ENCODE peak calls at places on chromosomes 1 and 21, in seven cellular contexts. R is HCT116; N is CD8-positive, alpha-beta T cell; P is ascending aorta; B is tibial nerve; W is small intestine; H is cardiac muscle cell. A is an unnamed sample. For H3K36me3, the result is how much of the 10 kb centered on the place peaks cover.

GRCh38 chr1:43358121-43358745 is 548 bp upstream of the CDC20 start:
- DNase-seq in R (peak), N (no peak), P (no peak), B (no peak), W (peak), H (peak), A (peak)

GRCh38 chr1:149843302-149844041 is 55.9 kb upstream of the BOLA1 start:
- DNase-seq in R (no peak), N (no peak), P (no peak), B (no peak), W (peak), H (peak), A (peak)

GRCh38 chr1:1259119-1259488 is 12.6 kb upstream of the C1QTNF12 start:
- DNase-seq in R (no peak), N (no peak), P (no peak), B (no peak), W (no peak), H (no peak), A (no peak)

GRCh38 chr1:153929981-153930948 is 7.5 kb upstream of the GATAD2B start:
- DNase-seq in R (no peak), N (no peak), P (no peak), B (no peak), W (no peak), H (no peak), A (no peak)

GRCh38 chr1:21783679-21784603 is 992 bp upstream of the USP48 start:
- DNase-seq in R (no peak), N (no peak), P (no peak), B (no peak), W (no peak), H (peak), A (no peak)

GRCh38 chr1:38431669-38432376 is 385.2 kb upstream of the POU3F1 start:
- DNase-seq in R (no peak), N (no peak), P (no peak), B (no peak), W (no peak), H (no peak), A (no peak)

GRCh38 chr21:45310446-45310845 is 22.8 kb upstream of the POFUT2 start:
- DNase-seq in R (no peak), N (no peak), P (peak), B (no peak), W (no peak), H (no peak), A (no peak)

GRCh38 chr1:221392453-221392852 is 349.4 kb downstream of the DUSP10 start:
- DNase-seq in R (no peak), N (no peak), P (no peak), B (peak), W (no peak), H (no peak), A (no peak)

GRCh38 chr1:114154963-114155322 is 1.3 kb upstream of the SYT6 start:
- DNase-seq in R (no peak), N (no peak), P (no peak), B (no peak), W (no peak), H (peak), A (no peak)

GRCh38 chr1:51875291-51875772 is 3.2 kb downstream of the NRDC start:
- DNase-seq in R (no peak), N (no peak), P (no peak), B (no peak), W (no peak), H (no peak), A (no peak)

GRCh38 chr1:212982430-212983152 is 32.2 kb downstream of the VASH2 start:
- DNase-seq in R (no peak), N (no peak), P (no peak), B (no peak), W (no peak), H (no peak), A (no peak)

GRCh38 chr1:213980906-213981305 is 6.9 kb upstream of the PROX1 start:
- DNase-seq in R (no peak), N (no peak), P (no peak), B (no peak), W (no peak), H (no peak), A (no peak)

GRCh38 chr21:35768187-35768586 is 292.1 kb downstream of the SETD4 start:
- DNase-seq in R (no peak), N (no peak), P (no peak), B (peak), W (no peak), H (no peak), A (no peak)

GRCh38 chr1:88179943-88180342 is 504.1 kb upstream of the PKN2 start:
- DNase-seq in R (no peak), N (no peak), P (no peak), B (no peak), W (no peak), H (no peak), A (no peak)

GRCh38 chr1:53608071-53608470 is 130.9 kb downstream of the GLIS1 start:
- DNase-seq in R (no peak), N (no peak), P (no peak), B (no peak), W (no peak), H (no peak), A (no peak)

GRCh38 chr21:44549525-44550211 is 1.6 kb downstream of the KRTAP10-2 start:
- DNase-seq in R (no peak), N (no peak), P (no peak), B (no peak), W (no peak), H (no peak), A (no peak)

GRCh38 chr1:205339197-205339702 is 17.5 kb downstream of the KLHDC8A start:
- DNase-seq in R (no peak), N (no peak), P (no peak), B (no peak), W (no peak), H (no peak), A (no peak)
- H3K36me3 ChIP-seq in R (under half), N (under half), P (under half), B (under half), W (under half), H (under half), A (under half)

DNA sequence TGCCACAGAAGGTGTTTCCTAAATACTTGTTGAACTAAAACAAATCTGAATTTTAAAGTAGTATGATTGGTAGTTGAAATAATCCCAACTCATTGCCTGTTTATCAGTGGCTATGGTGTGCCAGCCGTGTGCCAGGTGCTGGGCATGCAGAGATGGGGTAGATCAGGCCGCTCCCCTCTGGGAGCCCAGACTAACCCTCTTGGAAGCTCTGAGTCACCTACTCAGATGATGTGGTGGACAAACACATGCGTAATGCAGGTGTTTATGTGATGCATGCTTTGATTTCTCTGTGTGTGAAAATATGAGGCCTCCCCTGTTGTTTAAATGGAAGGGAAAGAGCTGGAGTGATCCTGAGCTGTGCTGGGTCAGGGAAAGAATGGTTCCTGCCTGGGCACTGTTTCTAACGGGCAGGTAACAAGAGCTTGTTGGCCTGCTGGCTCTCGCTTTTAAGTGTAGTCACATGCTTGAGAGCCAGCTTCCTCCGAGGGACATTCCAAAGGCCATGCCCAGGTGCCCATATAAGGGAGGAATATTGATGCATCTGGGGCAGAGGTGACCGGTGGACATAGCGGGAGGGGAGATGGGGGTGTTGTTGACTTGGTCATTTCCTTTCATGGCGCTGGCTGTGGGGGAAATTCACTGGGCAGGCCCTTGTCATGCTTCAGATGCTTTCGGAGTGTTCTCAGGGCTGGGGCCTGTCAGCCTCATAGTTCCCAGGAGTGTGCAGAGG is 10.2 kb downstream of the MFN2 start:
- DNase-seq in R (no peak), N (no peak), P (no peak), B (no peak), W (no peak), H (peak), A (no peak)
- H3K36me3 ChIP-seq in R (under half), N (under half), P (half or more), B (under half), W (under half), H (under half), A (under half)

DNA sequence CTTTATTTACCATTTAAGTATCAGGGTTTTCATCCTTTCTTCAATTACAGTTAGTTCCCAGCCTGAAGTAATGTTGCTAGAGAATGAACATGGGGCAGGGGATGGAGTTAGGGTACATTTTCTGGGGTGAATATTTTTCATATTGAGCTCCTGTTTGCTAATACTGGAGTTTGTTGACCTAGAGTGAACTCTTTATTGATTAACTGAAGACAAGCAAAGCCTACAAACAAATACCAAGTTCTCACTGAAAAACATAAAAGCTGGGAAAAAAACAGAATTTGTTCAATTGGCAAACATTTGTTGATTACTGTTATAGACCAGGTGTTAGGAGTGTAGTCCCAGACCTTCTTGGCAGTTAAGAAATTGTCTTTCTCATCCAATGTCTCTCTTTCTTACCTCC is 28.2 kb upstream of the PIGV start:
- DNase-seq in R (no peak), N (no peak), P (no peak), B (no peak), W (no peak), H (no peak), A (no peak)
- H3K36me3 ChIP-seq in R (under half), N (under half), P (under half), B (under half), W (under half), H (half or more), A (under half)

GRCh38 chr1:207803678-207804077 is 51.8 kb downstream of the CD46 start:
- DNase-seq in R (no peak), N (no peak), P (no peak), B (no peak), W (no peak), H (no peak), A (no peak)
- H3K36me3 ChIP-seq in R (under half), N (half or more), P (half or more), B (under half), W (under half), H (under half), A (under half)